ENCODE peak calls at places on chromosomes 4 and X, in five cellular contexts. C, L, K, H and Z are unnamed samples.

GRCh38 chr4:8040607-8041006 is 100.9 kb upstream of the AFAP1 start:
- DNase-seq in C (no peak), L (no peak), K (no peak), H (no peak), Z (no peak)

GRCh38 chr4:187732524-187732923 is 263.0 kb upstream of the ZFP42 start:
- DNase-seq in C (no peak), L (peak; percentile 3), K (peak; percentile 1), H (no peak), Z (no peak)

GRCh38 chrX:29687687-29688086 is 527.7 kb upstream of the MAGEB2 start:
- DNase-seq in C (peak; percentile 66), L (peak; percentile 47), K (peak; percentile 45), H (peak; percentile 69), Z (peak; percentile 57)

GRCh38 chr4:121380448-121381147 is at the start of gene QRFPR:
- DNase-seq in C (peak; percentile 14), L (no peak), K (peak; percentile 9), H (peak; percentile 7), Z (no peak)

GRCh38 chr4:146442801-146443200 is 78.9 kb downstream of the SLC10A7 start:
- DNase-seq in C (peak; percentile 82), L (peak; percentile 85), K (peak; percentile 61), H (peak; percentile 73), Z (peak; percentile 61)

GRCh38 chrX:36334508-36335015 is 415.0 kb downstream of the CFAP47 start:
- DNase-seq in C (no peak), L (peak; percentile 3), K (no peak), H (no peak), Z (no peak)

GRCh38 chr4:105158837-105159236 is 12.2 kb downstream of the TET2 start:
- DNase-seq in C (no peak), L (no peak), K (peak; percentile 69), H (peak; percentile 46), Z (peak; percentile 33)

GRCh38 chr4:184514121-184514988 is 40.0 kb upstream of the IRF2 start:
- DNase-seq in C (peak; percentile 98), L (peak; percentile 23), K (peak; percentile 85), H (peak; percentile 91), Z (peak; percentile 86)

GRCh38 chr4:1539132-1539755 is 133.0 kb upstream of the NKX1-1 start:
- DNase-seq in C (no peak), L (no peak), K (no peak), H (no peak), Z (no peak)

GRCh38 chrX:15761564-15762191 is 23.6 kb downstream of the CA5B start:
- DNase-seq in C (peak; percentile 44), L (peak; percentile 46), K (peak; percentile 46), H (no peak), Z (no peak)

GRCh38 chrX:133375558-133376340 is 39.5 kb downstream of the GPC4 start:
- DNase-seq in C (no peak), L (no peak), K (peak; percentile 11), H (no peak), Z (no peak)

GRCh38 chrX:9595131-9595530 is 130.3 kb downstream of the TBL1X start:
- DNase-seq in C (peak; percentile 43), L (no peak), K (peak; percentile 22), H (peak; percentile 81), Z (peak; percentile 76)

GRCh38 chr4:75723117-75723801 is 1.1 kb upstream of the USO1 start:
- DNase-seq in C (peak; percentile 90), L (peak; percentile 74), K (peak; percentile 81), H (peak; percentile 72), Z (peak; percentile 70)

GRCh38 chr4:76246025-76246424 is 5.5 kb upstream of the FAM47E start:
- DNase-seq in C (no peak), L (no peak), K (no peak), H (no peak), Z (no peak)

GRCh38 chr4:73780834-73781233 is 40.5 kb downstream of the CXCL8 start:
- DNase-seq in C (no peak), L (no peak), K (no peak), H (no peak), Z (no peak)

GRCh38 chr4:11821774-11822430 is 393.2 kb upstream of the HS3ST1 start:
- DNase-seq in C (no peak), L (no peak), K (no peak), H (no peak), Z (no peak)

GRCh38 chr4:186158021-186158859 is 33.1 kb upstream of the CYP4V2 start:
- DNase-seq in C (no peak), L (no peak), K (no peak), H (no peak), Z (no peak)

GRCh38 chr4:6227412-6228157 is 27.2 kb upstream of the JAKMIP1 start:
- DNase-seq in C (no peak), L (no peak), K (no peak), H (no peak), Z (no peak)

GRCh38 chr4:154332681-154333421 is 158.7 kb downstream of the DCHS2 start:
- DNase-seq in C (no peak), L (no peak), K (peak; percentile 35), H (peak; percentile 0), Z (no peak)

GRCh38 chr4:144574004-144574403 is 72.0 kb upstream of the HHIP start:
- DNase-seq in C (no peak), L (no peak), K (no peak), H (no peak), Z (no peak)

GRCh38 chr4:144572660-144573059 is 73.3 kb upstream of the HHIP start:
- DNase-seq in C (no peak), L (no peak), K (no peak), H (no peak), Z (no peak)

GRCh38 chr4:144578681-144579080 is 67.3 kb upstream of the HHIP start:
- DNase-seq in C (peak; percentile 46), L (peak; percentile 22), K (no peak), H (peak; percentile 68), Z (peak; percentile 53)

GRCh38 chr4:144575181-144575580 is 70.8 kb upstream of the HHIP start:
- DNase-seq in C (peak; percentile 30), L (peak; percentile 10), K (no peak), H (no peak), Z (no peak)

DNA sequence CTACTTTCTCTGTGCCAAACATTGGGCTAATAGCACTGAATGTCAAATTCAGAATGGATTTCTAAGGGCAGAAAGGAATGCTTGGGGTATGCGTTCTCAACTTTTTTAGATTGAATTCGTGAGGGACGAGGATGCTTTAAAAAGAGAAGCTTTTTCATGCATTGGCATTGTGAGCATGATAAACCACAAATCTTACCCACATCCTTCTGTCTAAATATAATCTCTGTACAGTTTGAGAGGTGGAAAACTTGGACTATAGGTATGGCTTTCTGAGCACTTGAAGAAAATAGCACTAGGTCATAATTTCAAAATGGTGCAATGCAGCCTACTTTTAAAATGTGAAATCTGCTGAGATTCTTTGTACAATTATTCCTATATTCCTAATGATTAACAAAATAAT is 71.4 kb upstream of the HHIP start:
- DNase-seq in C (no peak), L (no peak), K (no peak), H (no peak), Z (peak; percentile 5)
- H2AFZ ChIP-seq in C (no peak overlapping the region), L (no peak overlapping the region), K (no peak overlapping the region), H (no peak overlapping the region), Z (no peak overlapping the region)

GRCh38 chr4:158540125-158540907 is 18.6 kb downstream of the RXFP1 start:
- DNase-seq in C (peak; percentile 7), L (peak; percentile 76), K (no peak), H (peak; percentile 47), Z (peak; percentile 18)

GRCh38 chr4:158538911-158539310 is 17.2 kb downstream of the RXFP1 start:
- DNase-seq in C (no peak), L (no peak), K (no peak), H (no peak), Z (no peak)

GRCh38 chr4:158535130-158535614 is 13.5 kb downstream of the RXFP1 start:
- DNase-seq in C (peak; percentile 89), L (peak; percentile 57), K (peak; percentile 55), H (peak; percentile 87), Z (peak; percentile 84)

GRCh38 chr4:158536833-158537232 is 15.2 kb downstream of the RXFP1 start:
- DNase-seq in C (no peak), L (no peak), K (no peak), H (no peak), Z (no peak)

DNA sequence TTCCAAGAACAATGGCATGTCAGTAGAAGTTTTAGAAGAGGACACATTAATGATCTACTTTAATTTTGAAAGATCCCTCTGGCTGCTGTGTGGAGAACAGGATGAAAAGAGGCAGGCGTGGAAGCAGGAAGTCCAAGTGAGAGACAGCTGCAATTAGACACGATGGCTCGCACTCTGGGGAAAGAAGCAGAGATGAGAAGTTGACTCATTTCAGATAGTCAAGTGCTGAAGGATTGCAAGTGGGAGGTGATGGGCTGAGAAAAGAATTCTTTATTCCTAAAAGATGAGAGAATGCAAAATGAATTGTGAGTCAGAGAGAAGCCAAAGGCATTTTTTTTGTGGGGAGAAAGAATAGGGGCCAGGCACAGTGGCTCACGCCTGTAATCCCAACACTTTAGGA is 16.5 kb downstream of the RXFP1 start:
- DNase-seq in C (peak; percentile 87), L (no peak), K (peak; percentile 2), H (peak; percentile 90), Z (peak; percentile 87)
- H2AFZ ChIP-seq in C (peak overlapping the region; percentile 48), L (no peak overlapping the region), K (no peak overlapping the region), H (no peak overlapping the region), Z (no peak overlapping the region)

DNA sequence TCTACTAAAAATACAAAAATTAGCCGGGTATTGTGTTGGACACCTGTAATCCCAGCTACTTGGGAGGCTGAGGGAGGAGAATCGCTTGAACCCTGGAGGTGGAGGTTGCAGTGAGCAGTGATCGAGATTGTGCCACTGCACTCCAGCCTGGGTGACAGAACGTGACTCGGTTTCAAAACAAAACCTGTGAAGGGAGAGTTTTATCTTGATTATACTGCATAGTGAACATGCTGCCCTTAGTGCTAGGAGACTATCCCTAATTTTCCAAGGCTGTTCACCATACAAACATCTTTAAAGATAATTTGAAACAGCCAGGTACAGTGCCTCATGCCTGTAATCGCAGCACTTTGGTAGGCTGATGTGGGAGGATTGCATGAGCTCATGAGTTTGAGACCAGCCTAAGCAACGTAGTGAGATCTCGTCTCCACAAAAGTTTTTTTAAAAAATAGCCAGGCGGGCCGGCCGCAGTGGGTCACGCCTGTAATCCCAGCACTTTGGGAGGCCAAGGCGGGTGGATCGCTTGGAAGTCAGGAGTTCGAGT is 6.2 kb downstream of the AFF1 start:
- DNase-seq in C (no peak), L (no peak), K (no peak), H (no peak), Z (no peak)
- H2AFZ ChIP-seq in C (no peak overlapping the region), L (no peak overlapping the region), K (no peak overlapping the region), H (no peak overlapping the region), Z (no peak overlapping the region)

GRCh38 chr4:177964061-177964460 is 521.8 kb upstream of the AGA start:
- DNase-seq in C (peak; percentile 7), L (peak; percentile 75), K (no peak), H (peak; percentile 56), Z (peak; percentile 49)
- H2AFZ ChIP-seq in C (no peak overlapping the region), L (peak overlapping the region; percentile 51), K (no peak overlapping the region), H (no peak overlapping the region), Z (no peak overlapping the region)

DNA sequence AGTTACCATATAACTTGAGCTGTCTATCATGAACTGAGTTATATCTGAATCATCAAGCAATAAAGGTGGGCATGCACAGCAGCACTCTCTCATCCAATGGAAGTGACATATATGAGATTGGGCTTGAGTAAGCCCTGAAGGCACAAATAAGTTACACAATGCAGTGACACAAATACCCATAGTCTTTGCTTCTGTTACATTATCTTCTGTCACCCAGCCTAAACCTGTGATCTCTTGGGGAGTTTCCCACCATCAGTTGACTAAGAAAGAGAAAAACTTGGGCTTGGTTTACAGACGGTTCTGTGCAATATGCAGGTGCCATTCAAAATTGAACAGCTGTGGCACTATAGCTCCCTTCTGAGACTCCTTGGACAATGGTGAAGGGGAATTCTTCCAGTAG is 138.8 kb upstream of the IL15 start:
- DNase-seq in C (no peak), L (peak; percentile 87), K (no peak), H (no peak), Z (no peak)
- H2AFZ ChIP-seq in C (no peak overlapping the region), L (no peak overlapping the region), K (no peak overlapping the region), H (no peak overlapping the region), Z (no peak overlapping the region)

GRCh38 chr4:138908134-138908533 is 107.4 kb upstream of the NOCT start:
- DNase-seq in C (no peak), L (no peak), K (no peak), H (no peak), Z (no peak)
- H2AFZ ChIP-seq in C (no peak overlapping the region), L (no peak overlapping the region), K (no peak overlapping the region), H (no peak overlapping the region), Z (no peak overlapping the region)